ENCODE peak calls at places on chromosomes 11 and 22, in nine cellular contexts. Q is activated CD4-positive, CD25-positive, alpha-beta regulatory T cell treated with anti-CD3 and anti-CD28 coated beads, Interleukin-2, amount 50 U/mL, for 16 hours; Y is CD4-positive, alpha-beta memory T cell; Z is cardiac fibroblast; F is amygdala; G is foreskin melanocyte; D is NCI-H1436 treated with DMSO at 0.1 percent for 48 hours; T is H4; V is stimulated activated CD4-positive, alpha-beta T cell treated with anti-CD3 and anti-CD28 coated beads, Interleukin-12 subunit alpha, Interleukin-12 subunit beta, amount 100 ng/mL, for 48 hours. U is an unnamed sample.

GRCh38 chr11:134339756-134340155 is 8.0 kb downstream of the GLB1L2 start:
- DNase-seq in Q (no peak), Y (no peak), Z (no peak), F (no peak), G (no peak), D (no peak), T (no peak), V (no peak), U (no peak)

GRCh38 chr22:49656291-49656851 is 171.3 kb downstream of the BRD1 start:
- DNase-seq in Q (no peak), Y (no peak), Z (no peak), F (no peak), G (no peak), D (no peak), T (no peak), V (no peak), U (no peak)

GRCh38 chr11:77019976-77020591 is 14.1 kb upstream of the B3GNT6 start:
- DNase-seq in Q (no peak), Y (no peak), Z (peak), F (no peak), G (no peak), D (no peak), T (peak), V (no peak), U (no peak)

GRCh38 chr11:65260756-65261590 is 789 bp upstream of the POLA2 start:
- DNase-seq in Q (no peak), Y (no peak), Z (no peak), F (no peak), G (no peak), D (no peak), T (no peak), V (no peak), U (no peak)

GRCh38 chr11:74932169-74932568 is 16.7 kb downstream of the XRRA1 start:
- DNase-seq in Q (no peak), Y (no peak), Z (peak), F (no peak), G (no peak), D (no peak), T (peak), V (no peak), U (no peak)

GRCh38 chr11:119029340-119030028 is 1.2 kb downstream of the SLC37A4 start:
- DNase-seq in Q (no peak), Y (peak), Z (no peak), F (no peak), G (peak), D (no peak), T (no peak), V (no peak), U (peak)

GRCh38 chr11:13462311-13462927 is 603 bp downstream of the BTBD10 start:
- DNase-seq in Q (peak), Y (no peak), Z (peak), F (no peak), G (peak), D (no peak), T (peak), V (peak), U (peak)

GRCh38 chr11:128886401-128887119 is 4.6 kb upstream of the KCNJ5 start:
- DNase-seq in Q (no peak), Y (no peak), Z (no peak), F (no peak), G (no peak), D (no peak), T (no peak), V (no peak), U (no peak)

GRCh38 chr11:85898456-85898855 is 43.3 kb downstream of the CCDC83 start:
- DNase-seq in Q (no peak), Y (no peak), Z (peak), F (no peak), G (no peak), D (no peak), T (no peak), V (no peak), U (no peak)

GRCh38 chr11:106077609-106078517 is at the start of gene AASDHPPT:
- DNase-seq in Q (no peak), Y (no peak), Z (peak), F (no peak), G (peak), D (no peak), T (peak), V (no peak), U (no peak)

GRCh38 chr11:1087279-1087960 is 12.7 kb downstream of the MUC2 start:
- DNase-seq in Q (no peak), Y (no peak), Z (no peak), F (no peak), G (no peak), D (no peak), T (no peak), V (no peak), U (no peak)

GRCh38 chr11:27718853-27719574 is 18.8 kb upstream of the BDNF start:
- DNase-seq in Q (no peak), Y (no peak), Z (peak), F (no peak), G (no peak), D (no peak), T (peak), V (no peak), U (no peak)

GRCh38 chr22:32649515-32650200 is 151.8 kb upstream of the TIMP3 start:
- DNase-seq in Q (no peak), Y (no peak), Z (no peak), F (no peak), G (no peak), D (no peak), T (peak), V (no peak), U (no peak)

GRCh38 chr11:133679896-133680295 is 147.6 kb upstream of the OPCML start:
- DNase-seq in Q (no peak), Y (no peak), Z (no peak), F (no peak), G (no peak), D (no peak), T (no peak), V (no peak), U (no peak)

U was measured in activated T-cell treated with anti-CD3 and anti-CD28 coated beads for 24 hours.